ENCODE peak calls at places on chromosomes 13 and 19, in eight cellular contexts. X is activated CD4-positive, alpha-beta T cell treated with anti-CD3 and anti-CD28 coated beads, Interleukin-2, amount 50 U/mL, for 1 hour; I is mammary epithelial cell; J is neural crest cell; R is stimulated activated CD4-positive, alpha-beta T cell treated with anti-CD3 and anti-CD28 coated beads, Interleukin-4, amount 100 ng/mL, for 24 hours; H is stimulated activated CD8-positive, alpha-beta memory T cell treated with anti-CD3 and anti-CD28 coated beads, Interleukin-4, amount 100 ng/mL, for 24 hours; V is A673; G is HEK293T. A is an unnamed sample.

GRCh38 chr19:2549701-2550191 is 73.8 kb downstream of the GADD45B start:
- DNase-seq in R (no peak), H (no peak), V (peak), X (no peak), G (no peak), J (no peak), I (peak), A (no peak)

GRCh38 chr19:7442423-7442822 is 46.4 kb downstream of the PEX11G start:
- DNase-seq in I (no peak), H (no peak), V (peak), R (no peak), X (no peak), G (no peak), J (no peak), A (no peak)

GRCh38 chr19:33407140-33407551 is 33.6 kb downstream of the CEBPG start:
- DNase-seq in X (no peak), V (no peak), G (no peak), I (no peak), R (no peak), J (no peak), H (no peak), A (no peak)

GRCh38 chr13:60931858-60932546 is 483.6 kb downstream of the PCDH20 start:
- DNase-seq in V (no peak), R (no peak), J (no peak), X (no peak), H (no peak), G (no peak), I (no peak), A (no peak)

GRCh38 chr19:45492627-45493470 is 4.0 kb downstream of the RTN2 start:
- DNase-seq in X (no peak), I (no peak), R (no peak), V (peak), G (peak), J (peak), H (no peak), A (no peak)

GRCh38 chr13:112587359-112587766 is 590 bp downstream of the TUBGCP3 start:
- DNase-seq in X (peak), V (peak), I (peak), G (peak), H (peak), R (peak), J (peak), A (peak)

GRCh38 chr13:22915442-22916082 is 265.2 kb upstream of the SGCG start:
- DNase-seq in J (peak), G (peak), X (no peak), R (no peak), H (no peak), I (peak), V (peak), A (no peak)

GRCh38 chr19:50520822-50521465 is 7.2 kb upstream of the ASPDH start:
- DNase-seq in G (no peak), R (no peak), X (no peak), V (no peak), H (no peak), J (no peak), I (no peak), A (no peak)

GRCh38 chr19:10460714-10461046 is 40.3 kb downstream of the PDE4A start:
- DNase-seq in R (no peak), X (no peak), I (no peak), J (no peak), H (no peak), G (no peak), V (no peak), A (no peak)

GRCh38 chr13:78372581-78372980 is 230.8 kb downstream of the POU4F1 start:
- DNase-seq in X (no peak), R (no peak), H (no peak), J (no peak), G (no peak), V (peak), I (no peak), A (no peak)

GRCh38 chr19:29485293-29485692 is 40.5 kb upstream of the VSTM2B start:
- DNase-seq in R (no peak), G (peak), J (no peak), H (no peak), V (no peak), X (no peak), I (no peak), A (no peak)

GRCh38 chr13:33158271-33158670 is 127.3 kb downstream of the STARD13 start:
- DNase-seq in H (no peak), X (no peak), V (no peak), R (no peak), J (no peak), G (no peak), I (no peak), A (no peak)

GRCh38 chr19:56117889-56118288 is 3.2 kb downstream of the ZNF787 start:
- DNase-seq in X (no peak), R (no peak), G (no peak), H (no peak), J (no peak), V (no peak), I (no peak), A (no peak)

GRCh38 chr19:42040031-42040430 is 30.0 kb downstream of the GRIK5 start:
- DNase-seq in X (no peak), I (no peak), V (no peak), H (no peak), J (no peak), G (no peak), R (no peak), A (no peak)

GRCh38 chr19:926595-927043 is 784 bp downstream of the ARID3A start:
- DNase-seq in V (peak), I (no peak), G (no peak), R (peak), X (no peak), H (no peak), J (no peak), A (no peak)

GRCh38 chr13:31310356-31310755 is 110.6 kb downstream of the B3GLCT start:
- DNase-seq in I (peak), R (no peak), G (no peak), J (no peak), V (no peak), H (no peak), X (no peak), A (no peak)

GRCh38 chr19:52007805-52008557 is at the start of gene ZNF615:
- DNase-seq in H (peak), R (peak), I (peak), G (peak), X (peak), V (peak), J (peak), A (peak)

GRCh38 chr13:20160346-20161274 is at the start of gene GJA3:
- DNase-seq in H (peak), G (peak), J (peak), I (peak), R (peak), V (peak), X (peak), A (peak)

GRCh38 chr13:59588717-59589067 is 575.0 kb downstream of the DIAPH3 start:
- DNase-seq in V (no peak), R (no peak), J (no peak), X (no peak), H (no peak), I (no peak), G (no peak), A (no peak)

GRCh38 chr13:43924549-43925245 is 45.0 kb downstream of the LACC1 start:
- DNase-seq in V (no peak), X (no peak), I (no peak), J (no peak), H (no peak), G (no peak), R (no peak), A (no peak)

GRCh38 chr13:91722267-91722884 is 324.0 kb downstream of the GPC5 start:
- DNase-seq in J (no peak), R (no peak), I (peak), X (no peak), H (no peak), G (peak), V (peak), A (no peak)

GRCh38 chr19:731000-731399 is 19.9 kb upstream of the MISP start:
- DNase-seq in J (no peak), V (no peak), I (no peak), G (no peak), X (no peak), R (no peak), H (no peak), A (no peak)

GRCh38 chr13:95624020-95624419 is 20.5 kb downstream of the DZIP1 start:
- DNase-seq in R (peak), G (peak), I (peak), J (peak), X (no peak), H (no peak), V (peak), A (no peak)